ENCODE peak calls at places on chromosomes 13 and 19, in five cellular contexts. One of them, this sample, is unnamed. For H3K27me3 and H3K4me1, the result is how much of the 10 kb centered on the place peaks cover.

GRCh38 chr13:97161832-97162231 is 60.3 kb upstream of the MBNL2 start:
- DNase-seq in suprapubic skin: no peak
- DNase-seq in tibial artery: no peak
- DNase-seq in ascending aorta: no peak
- DNase-seq in GM23338: no peak
- DNase-seq in this sample: no peak

GRCh38 chr19:39444598-39445257 is 654 bp upstream of the SUPT5H start:
- DNase-seq in suprapubic skin: no peak
- DNase-seq in tibial artery: no peak
- DNase-seq in ascending aorta: no peak
- DNase-seq in GM23338: peak
- DNase-seq in this sample: no peak

GRCh38 chr19:1125601-1126533 is 22.1 kb downstream of the GPX4 start:
- DNase-seq in suprapubic skin: no peak
- DNase-seq in tibial artery: no peak
- DNase-seq in ascending aorta: no peak
- DNase-seq in GM23338: no peak
- DNase-seq in this sample: no peak

GRCh38 chr19:40410030-40410389 is 3.2 kb downstream of the PRX start:
- DNase-seq in suprapubic skin: no peak
- DNase-seq in tibial artery: no peak
- DNase-seq in ascending aorta: no peak
- DNase-seq in GM23338: peak
- DNase-seq in this sample: no peak

GRCh38 chr19:37403403-37403802 is 32.5 kb downstream of the ZNF527 start:
- DNase-seq in suprapubic skin: no peak
- DNase-seq in tibial artery: no peak
- DNase-seq in ascending aorta: no peak
- DNase-seq in GM23338: no peak
- DNase-seq in this sample: no peak

GRCh38 chr19:406999-407491 is 1.9 kb downstream of the C2CD4C start:
- DNase-seq in suprapubic skin: peak
- DNase-seq in tibial artery: peak
- DNase-seq in ascending aorta: no peak
- DNase-seq in GM23338: no peak
- DNase-seq in this sample: no peak

GRCh38 chr19:49554701-49555181 is 25.6 kb downstream of the NOSIP start:
- DNase-seq in suprapubic skin: no peak
- DNase-seq in tibial artery: no peak
- DNase-seq in ascending aorta: no peak
- DNase-seq in GM23338: no peak
- DNase-seq in this sample: no peak

GRCh38 chr13:73556902-73557301 is 498.1 kb downstream of the KLF5 start:
- DNase-seq in suprapubic skin: no peak
- DNase-seq in tibial artery: no peak
- DNase-seq in ascending aorta: no peak
- DNase-seq in GM23338: no peak
- DNase-seq in this sample: no peak

GRCh38 chr13:69279213-69279612 is 828.4 kb upstream of the ATXN8OS start:
- DNase-seq in suprapubic skin: no peak
- DNase-seq in tibial artery: no peak
- DNase-seq in ascending aorta: no peak
- DNase-seq in GM23338: no peak
- DNase-seq in this sample: no peak

GRCh38 chr13:96025283-96025682 is 27.9 kb downstream of the UGGT2 start:
- DNase-seq in suprapubic skin: no peak
- DNase-seq in tibial artery: no peak
- DNase-seq in ascending aorta: no peak
- DNase-seq in GM23338: no peak
- DNase-seq in this sample: no peak

GRCh38 chr19:33132425-33132824 is 511 bp downstream of the WDR88 start:
- DNase-seq in suprapubic skin: no peak
- DNase-seq in tibial artery: no peak
- DNase-seq in ascending aorta: no peak
- DNase-seq in GM23338: peak
- DNase-seq in this sample: no peak

GRCh38 chr13:58160980-58161379 is 529.4 kb downstream of the PCDH17 start:
- DNase-seq in suprapubic skin: no peak
- DNase-seq in tibial artery: no peak
- DNase-seq in ascending aorta: no peak
- DNase-seq in GM23338: no peak
- DNase-seq in this sample: no peak

GRCh38 chr19:33840382-33840781 is 43.7 kb downstream of the KCTD15 start:
- DNase-seq in suprapubic skin: no peak
- DNase-seq in tibial artery: no peak
- DNase-seq in ascending aorta: no peak
- DNase-seq in GM23338: no peak
- DNase-seq in this sample: no peak

GRCh38 chr19:56839665-56840451 is 668 bp downstream of the PEG3 start:
- DNase-seq in suprapubic skin: peak
- DNase-seq in tibial artery: peak
- DNase-seq in ascending aorta: peak
- DNase-seq in GM23338: no peak
- DNase-seq in this sample: peak

DNA sequence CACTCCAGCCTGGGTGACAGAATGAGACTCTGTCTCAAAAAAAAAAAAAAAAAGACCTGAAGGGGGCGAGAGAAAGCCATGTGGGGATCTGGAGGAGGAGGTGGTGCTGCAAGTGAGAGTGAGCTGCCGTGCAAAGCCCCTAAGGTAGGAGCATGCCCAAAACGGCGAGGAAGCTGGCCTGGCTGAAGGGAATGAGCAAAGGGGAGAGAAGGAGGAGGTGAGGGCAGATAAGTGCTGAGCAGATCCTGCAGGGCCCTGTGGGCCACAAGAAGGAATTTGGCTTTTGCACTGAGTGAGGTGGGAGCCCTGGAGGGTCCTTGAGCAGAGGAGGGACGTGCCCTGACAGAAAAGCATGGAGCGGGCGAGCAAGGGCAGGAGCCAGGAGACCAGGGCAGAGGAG is 19.4 kb upstream of the ADGRE5 start:
- DNase-seq in suprapubic skin: no peak
- DNase-seq in tibial artery: no peak
- DNase-seq in ascending aorta: no peak
- DNase-seq in GM23338: peak
- DNase-seq in this sample: no peak
- TF ChIP-seq CTCF in suprapubic skin: no peak
- TF ChIP-seq CTCF in tibial artery: no peak
- TF ChIP-seq CTCF in ascending aorta: peak
- TF ChIP-seq CTCF in GM23338: peak
- TF ChIP-seq CTCF in this sample: no peak

DNA sequence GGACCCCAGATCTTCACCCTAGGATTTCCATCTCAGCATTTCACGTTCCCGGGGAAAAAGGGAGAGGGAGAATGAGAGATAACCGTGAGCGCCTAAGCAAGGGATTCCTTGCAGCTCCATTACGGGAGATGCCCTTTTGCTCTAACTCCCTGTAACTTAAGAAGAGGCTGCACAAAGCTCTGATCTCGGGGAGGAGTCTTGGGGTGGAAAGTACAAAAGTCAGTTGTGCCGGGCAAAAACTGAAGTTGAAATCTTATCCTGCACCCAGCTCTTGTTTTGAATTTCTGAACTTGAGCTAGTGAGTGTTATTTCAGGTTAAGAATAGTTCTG is 256.4 kb upstream of the SOX21 start:
- DNase-seq in suprapubic skin: no peak
- DNase-seq in tibial artery: no peak
- DNase-seq in ascending aorta: no peak
- DNase-seq in GM23338: no peak
- DNase-seq in this sample: no peak
- H3K27me3 ChIP-seq in suprapubic skin: half or more
- H3K27me3 ChIP-seq in tibial artery: under half
- H3K27me3 ChIP-seq in ascending aorta: under half
- H3K27me3 ChIP-seq in GM23338: under half
- H3K27me3 ChIP-seq in this sample: under half

GRCh38 chr19:28543244-28543776 is 669.6 kb downstream of the UQCRFS1 start:
- DNase-seq in suprapubic skin: no peak
- DNase-seq in tibial artery: no peak
- DNase-seq in ascending aorta: no peak
- DNase-seq in GM23338: no peak
- DNase-seq in this sample: no peak

GRCh38 chr19:28544451-28545261 is 668.3 kb downstream of the UQCRFS1 start:
- DNase-seq in suprapubic skin: no peak
- DNase-seq in tibial artery: no peak
- DNase-seq in ascending aorta: no peak
- DNase-seq in GM23338: no peak
- DNase-seq in this sample: no peak

GRCh38 chr19:28541029-28541428 is 671.9 kb downstream of the UQCRFS1 start:
- DNase-seq in suprapubic skin: no peak
- DNase-seq in tibial artery: no peak
- DNase-seq in ascending aorta: no peak
- DNase-seq in GM23338: no peak
- DNase-seq in this sample: no peak

GRCh38 chr19:28541602-28542393 is 671.2 kb downstream of the UQCRFS1 start:
- DNase-seq in suprapubic skin: no peak
- DNase-seq in tibial artery: no peak
- DNase-seq in ascending aorta: no peak
- DNase-seq in GM23338: no peak
- DNase-seq in this sample: no peak

GRCh38 chr19:28542394-28543243 is 670.3 kb downstream of the UQCRFS1 start:
- DNase-seq in suprapubic skin: no peak
- DNase-seq in tibial artery: no peak
- DNase-seq in ascending aorta: no peak
- DNase-seq in GM23338: no peak
- DNase-seq in this sample: no peak
- H3K4me1 ChIP-seq in suprapubic skin: under half
- H3K4me1 ChIP-seq in tibial artery: under half
- H3K4me1 ChIP-seq in ascending aorta: under half
- H3K4me1 ChIP-seq in GM23338: under half
- H3K4me1 ChIP-seq in this sample: under half

GRCh38 chr19:7941895-7942596 is 1.4 kb downstream of the TIMM44 start:
- DNase-seq in suprapubic skin: no peak
- DNase-seq in tibial artery: no peak
- DNase-seq in ascending aorta: no peak
- DNase-seq in GM23338: no peak
- DNase-seq in this sample: no peak

GRCh38 chr19:7944177-7944761 is 803 bp upstream of the TIMM44 start:
- DNase-seq in suprapubic skin: no peak
- DNase-seq in tibial artery: peak
- DNase-seq in ascending aorta: peak
- DNase-seq in GM23338: peak
- DNase-seq in this sample: peak

GRCh38 chr19:7940841-7941240 is 2.6 kb downstream of the TIMM44 start:
- DNase-seq in suprapubic skin: no peak
- DNase-seq in tibial artery: no peak
- DNase-seq in ascending aorta: no peak
- DNase-seq in GM23338: no peak
- DNase-seq in this sample: no peak

GRCh38 chr19:7943444-7944176 is at the start of gene TIMM44:
- DNase-seq in suprapubic skin: peak
- DNase-seq in tibial artery: peak
- DNase-seq in ascending aorta: peak
- DNase-seq in GM23338: peak
- DNase-seq in this sample: peak

DNA sequence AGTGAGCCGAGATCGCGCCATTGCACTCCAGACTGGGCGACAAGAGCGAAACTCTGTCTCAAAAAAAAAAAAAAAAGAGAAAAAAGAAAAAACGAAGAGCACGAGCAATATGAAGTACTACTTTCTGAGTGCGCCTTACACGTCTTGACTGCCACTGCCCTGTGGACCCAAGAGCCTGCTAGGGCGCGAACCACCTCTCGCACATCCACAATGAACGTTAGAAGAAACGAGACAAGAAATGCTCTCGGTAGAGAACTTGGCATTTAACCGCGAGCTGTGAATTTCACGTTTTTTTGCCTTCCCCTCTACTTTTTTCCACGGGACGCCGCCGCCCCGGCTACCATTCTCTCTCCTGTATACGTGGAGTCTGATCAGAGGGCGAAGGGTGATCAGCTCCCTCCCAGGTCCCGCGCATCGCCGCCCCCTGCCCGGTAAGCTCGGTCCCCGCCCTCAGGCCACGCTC is 454 bp downstream of the TIMM44 start:
- DNase-seq in suprapubic skin: no peak
- DNase-seq in tibial artery: no peak
- DNase-seq in ascending aorta: no peak
- DNase-seq in GM23338: no peak
- DNase-seq in this sample: no peak
- TF ChIP-seq CTCF in suprapubic skin: no peak
- TF ChIP-seq CTCF in tibial artery: no peak
- TF ChIP-seq CTCF in ascending aorta: no peak
- TF ChIP-seq CTCF in GM23338: no peak
- TF ChIP-seq CTCF in this sample: no peak

This sample was measured in tibial nerve.